ENCODE peak calls at places on chromosomes 12 and 14, in five cellular contexts. One of them, this sample, is unnamed.

GRCh38 chr14:103259184-103259583 is 74.9 kb upstream of the EIF5 start:
- DNase-seq in glutamatergic neuron: no peak
- DNase-seq in activated naive CD8-positive, alpha-beta T cell treated with anti-CD3 and anti-CD28 coated beads, Interleukin-2, amount 50 U/mL, for 24 hours: no peak
- DNase-seq in activated CD8-positive, alpha-beta T cell treated with anti-CD3 and anti-CD28 coated beads, Interleukin-2, amount 10 ng/mL, durations not matched to agents 7 days and 5 days: no peak
- DNase-seq in mesendoderm: no peak
- DNase-seq in this sample: no peak

GRCh38 chr12:118900954-118901353 is 80.4 kb upstream of the SRRM4 start:
- DNase-seq in glutamatergic neuron: no peak
- DNase-seq in activated CD8-positive, alpha-beta T cell treated with anti-CD3 and anti-CD28 coated beads, Interleukin-2, amount 10 ng/mL, durations not matched to agents 7 days and 5 days: no peak
- DNase-seq in activated naive CD8-positive, alpha-beta T cell treated with anti-CD3 and anti-CD28 coated beads, Interleukin-2, amount 50 U/mL, for 24 hours: no peak
- DNase-seq in mesendoderm: no peak
- DNase-seq in this sample: no peak

GRCh38 chr12:22130671-22131070 is 84.7 kb downstream of the CMAS start:
- DNase-seq in activated naive CD8-positive, alpha-beta T cell treated with anti-CD3 and anti-CD28 coated beads, Interleukin-2, amount 50 U/mL, for 24 hours: no peak
- DNase-seq in activated CD8-positive, alpha-beta T cell treated with anti-CD3 and anti-CD28 coated beads, Interleukin-2, amount 10 ng/mL, durations not matched to agents 7 days and 5 days: no peak
- DNase-seq in mesendoderm: peak; percentile 11
- DNase-seq in glutamatergic neuron: no peak
- DNase-seq in this sample: no peak

GRCh38 chr14:64434528-64434927 is 30.8 kb upstream of the AKAP5 start:
- DNase-seq in glutamatergic neuron: no peak
- DNase-seq in activated CD8-positive, alpha-beta T cell treated with anti-CD3 and anti-CD28 coated beads, Interleukin-2, amount 10 ng/mL, durations not matched to agents 7 days and 5 days: no peak
- DNase-seq in activated naive CD8-positive, alpha-beta T cell treated with anti-CD3 and anti-CD28 coated beads, Interleukin-2, amount 50 U/mL, for 24 hours: no peak
- DNase-seq in mesendoderm: no peak
- DNase-seq in this sample: no peak

GRCh38 chr14:51304956-51305355 is 64.9 kb downstream of the TMX1 start:
- DNase-seq in mesendoderm: no peak
- DNase-seq in activated CD8-positive, alpha-beta T cell treated with anti-CD3 and anti-CD28 coated beads, Interleukin-2, amount 10 ng/mL, durations not matched to agents 7 days and 5 days: no peak
- DNase-seq in glutamatergic neuron: no peak
- DNase-seq in activated naive CD8-positive, alpha-beta T cell treated with anti-CD3 and anti-CD28 coated beads, Interleukin-2, amount 50 U/mL, for 24 hours: peak; percentile 15
- DNase-seq in this sample: peak; percentile 72

GRCh38 chr12:45273717-45274271 is 57.9 kb downstream of the ANO6 start:
- DNase-seq in activated CD8-positive, alpha-beta T cell treated with anti-CD3 and anti-CD28 coated beads, Interleukin-2, amount 10 ng/mL, durations not matched to agents 7 days and 5 days: no peak
- DNase-seq in glutamatergic neuron: no peak
- DNase-seq in mesendoderm: peak; percentile 91
- DNase-seq in activated naive CD8-positive, alpha-beta T cell treated with anti-CD3 and anti-CD28 coated beads, Interleukin-2, amount 50 U/mL, for 24 hours: no peak
- DNase-seq in this sample: no peak

GRCh38 chr12:111175404-111175803 is 193.5 kb downstream of the PHETA1 start:
- DNase-seq in glutamatergic neuron: no peak
- DNase-seq in activated CD8-positive, alpha-beta T cell treated with anti-CD3 and anti-CD28 coated beads, Interleukin-2, amount 10 ng/mL, durations not matched to agents 7 days and 5 days: no peak
- DNase-seq in mesendoderm: no peak
- DNase-seq in activated naive CD8-positive, alpha-beta T cell treated with anti-CD3 and anti-CD28 coated beads, Interleukin-2, amount 50 U/mL, for 24 hours: no peak
- DNase-seq in this sample: no peak

GRCh38 chr12:69423037-69423905 is 46.9 kb upstream of the FRS2 start:
- DNase-seq in glutamatergic neuron: no peak
- DNase-seq in activated naive CD8-positive, alpha-beta T cell treated with anti-CD3 and anti-CD28 coated beads, Interleukin-2, amount 50 U/mL, for 24 hours: no peak
- DNase-seq in activated CD8-positive, alpha-beta T cell treated with anti-CD3 and anti-CD28 coated beads, Interleukin-2, amount 10 ng/mL, durations not matched to agents 7 days and 5 days: no peak
- DNase-seq in mesendoderm: no peak
- DNase-seq in this sample: no peak

GRCh38 chr14:94322648-94323570 is at the start of gene SERPINA6:
- DNase-seq in mesendoderm: no peak
- DNase-seq in activated CD8-positive, alpha-beta T cell treated with anti-CD3 and anti-CD28 coated beads, Interleukin-2, amount 10 ng/mL, durations not matched to agents 7 days and 5 days: no peak
- DNase-seq in glutamatergic neuron: no peak
- DNase-seq in activated naive CD8-positive, alpha-beta T cell treated with anti-CD3 and anti-CD28 coated beads, Interleukin-2, amount 50 U/mL, for 24 hours: no peak
- DNase-seq in this sample: peak; percentile 35

GRCh38 chr12:32605326-32606095 is 73.6 kb upstream of the DNM1L start:
- DNase-seq in glutamatergic neuron: no peak
- DNase-seq in activated naive CD8-positive, alpha-beta T cell treated with anti-CD3 and anti-CD28 coated beads, Interleukin-2, amount 50 U/mL, for 24 hours: no peak
- DNase-seq in activated CD8-positive, alpha-beta T cell treated with anti-CD3 and anti-CD28 coated beads, Interleukin-2, amount 10 ng/mL, durations not matched to agents 7 days and 5 days: no peak
- DNase-seq in mesendoderm: peak; percentile 38
- DNase-seq in this sample: no peak

GRCh38 chr14:33484264-33484663 is 466.6 kb downstream of the EGLN3 start:
- DNase-seq in activated naive CD8-positive, alpha-beta T cell treated with anti-CD3 and anti-CD28 coated beads, Interleukin-2, amount 50 U/mL, for 24 hours: no peak
- DNase-seq in mesendoderm: no peak
- DNase-seq in glutamatergic neuron: no peak
- DNase-seq in activated CD8-positive, alpha-beta T cell treated with anti-CD3 and anti-CD28 coated beads, Interleukin-2, amount 10 ng/mL, durations not matched to agents 7 days and 5 days: no peak
- DNase-seq in this sample: no peak

GRCh38 chr12:120247621-120248030 is 17.9 kb downstream of the PXN start:
- DNase-seq in activated CD8-positive, alpha-beta T cell treated with anti-CD3 and anti-CD28 coated beads, Interleukin-2, amount 10 ng/mL, durations not matched to agents 7 days and 5 days: no peak
- DNase-seq in activated naive CD8-positive, alpha-beta T cell treated with anti-CD3 and anti-CD28 coated beads, Interleukin-2, amount 50 U/mL, for 24 hours: no peak
- DNase-seq in glutamatergic neuron: no peak
- DNase-seq in mesendoderm: no peak
- DNase-seq in this sample: no peak

GRCh38 chr12:96258451-96258933 is 64.3 kb downstream of the ELK3 start:
- DNase-seq in activated CD8-positive, alpha-beta T cell treated with anti-CD3 and anti-CD28 coated beads, Interleukin-2, amount 10 ng/mL, durations not matched to agents 7 days and 5 days: peak; percentile 60
- DNase-seq in activated naive CD8-positive, alpha-beta T cell treated with anti-CD3 and anti-CD28 coated beads, Interleukin-2, amount 50 U/mL, for 24 hours: peak; percentile 22
- DNase-seq in mesendoderm: peak; percentile 45
- DNase-seq in glutamatergic neuron: no peak
- DNase-seq in this sample: peak; percentile 65

GRCh38 chr12:67592228-67593011 is 56.1 kb upstream of the DYRK2 start:
- DNase-seq in glutamatergic neuron: no peak
- DNase-seq in activated naive CD8-positive, alpha-beta T cell treated with anti-CD3 and anti-CD28 coated beads, Interleukin-2, amount 50 U/mL, for 24 hours: no peak
- DNase-seq in activated CD8-positive, alpha-beta T cell treated with anti-CD3 and anti-CD28 coated beads, Interleukin-2, amount 10 ng/mL, durations not matched to agents 7 days and 5 days: peak; percentile 53
- DNase-seq in mesendoderm: no peak
- DNase-seq in this sample: peak; percentile 15

GRCh38 chr14:103033744-103034143 is 23.6 kb downstream of the CDC42BPB start:
- DNase-seq in activated CD8-positive, alpha-beta T cell treated with anti-CD3 and anti-CD28 coated beads, Interleukin-2, amount 10 ng/mL, durations not matched to agents 7 days and 5 days: no peak
- DNase-seq in activated naive CD8-positive, alpha-beta T cell treated with anti-CD3 and anti-CD28 coated beads, Interleukin-2, amount 50 U/mL, for 24 hours: no peak
- DNase-seq in mesendoderm: no peak
- DNase-seq in glutamatergic neuron: no peak
- DNase-seq in this sample: no peak

GRCh38 chr12:124277394-124278222 is 17.3 kb upstream of the RFLNA start:
- DNase-seq in mesendoderm: peak; percentile 6
- DNase-seq in glutamatergic neuron: no peak
- DNase-seq in activated CD8-positive, alpha-beta T cell treated with anti-CD3 and anti-CD28 coated beads, Interleukin-2, amount 10 ng/mL, durations not matched to agents 7 days and 5 days: peak; percentile 22
- DNase-seq in activated naive CD8-positive, alpha-beta T cell treated with anti-CD3 and anti-CD28 coated beads, Interleukin-2, amount 50 U/mL, for 24 hours: no peak
- DNase-seq in this sample: no peak

GRCh38 chr14:46306267-46306666 is 345.3 kb downstream of the RPL10L start:
- DNase-seq in mesendoderm: peak; percentile 17
- DNase-seq in activated CD8-positive, alpha-beta T cell treated with anti-CD3 and anti-CD28 coated beads, Interleukin-2, amount 10 ng/mL, durations not matched to agents 7 days and 5 days: no peak
- DNase-seq in activated naive CD8-positive, alpha-beta T cell treated with anti-CD3 and anti-CD28 coated beads, Interleukin-2, amount 50 U/mL, for 24 hours: no peak
- DNase-seq in glutamatergic neuron: no peak
- DNase-seq in this sample: no peak

GRCh38 chr12:66273147-66273546 is 29.1 kb upstream of the HELB start:
- DNase-seq in mesendoderm: no peak
- DNase-seq in activated CD8-positive, alpha-beta T cell treated with anti-CD3 and anti-CD28 coated beads, Interleukin-2, amount 10 ng/mL, durations not matched to agents 7 days and 5 days: no peak
- DNase-seq in glutamatergic neuron: no peak
- DNase-seq in activated naive CD8-positive, alpha-beta T cell treated with anti-CD3 and anti-CD28 coated beads, Interleukin-2, amount 50 U/mL, for 24 hours: no peak
- DNase-seq in this sample: no peak

GRCh38 chr12:111183094-111183493 is 185.8 kb downstream of the PHETA1 start:
- DNase-seq in activated naive CD8-positive, alpha-beta T cell treated with anti-CD3 and anti-CD28 coated beads, Interleukin-2, amount 50 U/mL, for 24 hours: no peak
- DNase-seq in mesendoderm: no peak
- DNase-seq in activated CD8-positive, alpha-beta T cell treated with anti-CD3 and anti-CD28 coated beads, Interleukin-2, amount 10 ng/mL, durations not matched to agents 7 days and 5 days: no peak
- DNase-seq in glutamatergic neuron: no peak
- DNase-seq in this sample: no peak

GRCh38 chr14:71438684-71439083 is 493.5 kb upstream of the RGS6 start:
- DNase-seq in glutamatergic neuron: no peak
- DNase-seq in mesendoderm: no peak
- DNase-seq in activated CD8-positive, alpha-beta T cell treated with anti-CD3 and anti-CD28 coated beads, Interleukin-2, amount 10 ng/mL, durations not matched to agents 7 days and 5 days: no peak
- DNase-seq in activated naive CD8-positive, alpha-beta T cell treated with anti-CD3 and anti-CD28 coated beads, Interleukin-2, amount 50 U/mL, for 24 hours: no peak
- DNase-seq in this sample: no peak

GRCh38 chr14:26835949-26836570 is 238.2 kb upstream of the NOVA1 start:
- DNase-seq in activated CD8-positive, alpha-beta T cell treated with anti-CD3 and anti-CD28 coated beads, Interleukin-2, amount 10 ng/mL, durations not matched to agents 7 days and 5 days: no peak
- DNase-seq in activated naive CD8-positive, alpha-beta T cell treated with anti-CD3 and anti-CD28 coated beads, Interleukin-2, amount 50 U/mL, for 24 hours: no peak
- DNase-seq in mesendoderm: no peak
- DNase-seq in glutamatergic neuron: no peak
- DNase-seq in this sample: no peak

GRCh38 chr12:25925064-25925463 is 33.4 kb upstream of the RASSF8 start:
- DNase-seq in activated naive CD8-positive, alpha-beta T cell treated with anti-CD3 and anti-CD28 coated beads, Interleukin-2, amount 50 U/mL, for 24 hours: no peak
- DNase-seq in mesendoderm: no peak
- DNase-seq in activated CD8-positive, alpha-beta T cell treated with anti-CD3 and anti-CD28 coated beads, Interleukin-2, amount 10 ng/mL, durations not matched to agents 7 days and 5 days: no peak
- DNase-seq in glutamatergic neuron: no peak
- DNase-seq in this sample: no peak

GRCh38 chr12:52203126-52203921 is 11.5 kb upstream of the KRT80 start:
- DNase-seq in activated CD8-positive, alpha-beta T cell treated with anti-CD3 and anti-CD28 coated beads, Interleukin-2, amount 10 ng/mL, durations not matched to agents 7 days and 5 days: peak; percentile 26
- DNase-seq in glutamatergic neuron: peak; percentile 16
- DNase-seq in activated naive CD8-positive, alpha-beta T cell treated with anti-CD3 and anti-CD28 coated beads, Interleukin-2, amount 50 U/mL, for 24 hours: peak; percentile 21
- DNase-seq in mesendoderm: peak; percentile 69
- DNase-seq in this sample: no peak

GRCh38 chr12:119440961-119441360 is 106.4 kb downstream of the CCDC60 start:
- DNase-seq in glutamatergic neuron: no peak
- DNase-seq in activated naive CD8-positive, alpha-beta T cell treated with anti-CD3 and anti-CD28 coated beads, Interleukin-2, amount 50 U/mL, for 24 hours: no peak
- DNase-seq in mesendoderm: no peak
- DNase-seq in activated CD8-positive, alpha-beta T cell treated with anti-CD3 and anti-CD28 coated beads, Interleukin-2, amount 10 ng/mL, durations not matched to agents 7 days and 5 days: no peak
- DNase-seq in this sample: no peak

GRCh38 chr12:19298837-19299605 is 140.3 kb upstream of the AEBP2 start:
- DNase-seq in activated naive CD8-positive, alpha-beta T cell treated with anti-CD3 and anti-CD28 coated beads, Interleukin-2, amount 50 U/mL, for 24 hours: no peak
- DNase-seq in glutamatergic neuron: no peak
- DNase-seq in activated CD8-positive, alpha-beta T cell treated with anti-CD3 and anti-CD28 coated beads, Interleukin-2, amount 10 ng/mL, durations not matched to agents 7 days and 5 days: no peak
- DNase-seq in mesendoderm: peak; percentile 26
- DNase-seq in this sample: no peak

GRCh38 chr14:104978774-104979691 is 859 bp upstream of the AHNAK2 start:
- DNase-seq in mesendoderm: no peak
- DNase-seq in glutamatergic neuron: no peak
- DNase-seq in activated CD8-positive, alpha-beta T cell treated with anti-CD3 and anti-CD28 coated beads, Interleukin-2, amount 10 ng/mL, durations not matched to agents 7 days and 5 days: no peak
- DNase-seq in activated naive CD8-positive, alpha-beta T cell treated with anti-CD3 and anti-CD28 coated beads, Interleukin-2, amount 50 U/mL, for 24 hours: no peak
- DNase-seq in this sample: no peak

GRCh38 chr14:90513151-90514014 is 116.6 kb downstream of the CALM1 start:
- DNase-seq in activated naive CD8-positive, alpha-beta T cell treated with anti-CD3 and anti-CD28 coated beads, Interleukin-2, amount 50 U/mL, for 24 hours: no peak
- DNase-seq in activated CD8-positive, alpha-beta T cell treated with anti-CD3 and anti-CD28 coated beads, Interleukin-2, amount 10 ng/mL, durations not matched to agents 7 days and 5 days: no peak
- DNase-seq in mesendoderm: peak; percentile 63
- DNase-seq in glutamatergic neuron: peak; percentile 29
- DNase-seq in this sample: no peak

GRCh38 chr12:51823875-51824565 is 24.5 kb downstream of the FIGNL2 start:
- DNase-seq in glutamatergic neuron: no peak
- DNase-seq in activated naive CD8-positive, alpha-beta T cell treated with anti-CD3 and anti-CD28 coated beads, Interleukin-2, amount 50 U/mL, for 24 hours: no peak
- DNase-seq in mesendoderm: peak; percentile 83
- DNase-seq in activated CD8-positive, alpha-beta T cell treated with anti-CD3 and anti-CD28 coated beads, Interleukin-2, amount 10 ng/mL, durations not matched to agents 7 days and 5 days: peak; percentile 41
- DNase-seq in this sample: no peak

GRCh38 chr12:79927772-79928474 is 7.0 kb downstream of the PPP1R12A start:
- DNase-seq in activated naive CD8-positive, alpha-beta T cell treated with anti-CD3 and anti-CD28 coated beads, Interleukin-2, amount 50 U/mL, for 24 hours: peak; percentile 39
- DNase-seq in mesendoderm: no peak
- DNase-seq in glutamatergic neuron: no peak
- DNase-seq in activated CD8-positive, alpha-beta T cell treated with anti-CD3 and anti-CD28 coated beads, Interleukin-2, amount 10 ng/mL, durations not matched to agents 7 days and 5 days: peak; percentile 73
- DNase-seq in this sample: no peak

GRCh38 chr12:14774944-14775651 is 28.2 kb downstream of the WBP11 start:
- DNase-seq in glutamatergic neuron: peak; percentile 29
- DNase-seq in activated CD8-positive, alpha-beta T cell treated with anti-CD3 and anti-CD28 coated beads, Interleukin-2, amount 10 ng/mL, durations not matched to agents 7 days and 5 days: peak; percentile 45
- DNase-seq in mesendoderm: peak; percentile 42
- DNase-seq in activated naive CD8-positive, alpha-beta T cell treated with anti-CD3 and anti-CD28 coated beads, Interleukin-2, amount 50 U/mL, for 24 hours: peak; percentile 28
- DNase-seq in this sample: no peak

GRCh38 chr12:8676651-8677050 is 14.0 kb upstream of the MFAP5 start:
- DNase-seq in activated CD8-positive, alpha-beta T cell treated with anti-CD3 and anti-CD28 coated beads, Interleukin-2, amount 10 ng/mL, durations not matched to agents 7 days and 5 days: no peak
- DNase-seq in activated naive CD8-positive, alpha-beta T cell treated with anti-CD3 and anti-CD28 coated beads, Interleukin-2, amount 50 U/mL, for 24 hours: no peak
- DNase-seq in mesendoderm: no peak
- DNase-seq in glutamatergic neuron: no peak
- DNase-seq in this sample: no peak

GRCh38 chr14:69093551-69094421 is 59.1 kb downstream of the DCAF5 start:
- DNase-seq in glutamatergic neuron: no peak
- DNase-seq in mesendoderm: peak; percentile 92
- DNase-seq in activated CD8-positive, alpha-beta T cell treated with anti-CD3 and anti-CD28 coated beads, Interleukin-2, amount 10 ng/mL, durations not matched to agents 7 days and 5 days: no peak
- DNase-seq in activated naive CD8-positive, alpha-beta T cell treated with anti-CD3 and anti-CD28 coated beads, Interleukin-2, amount 50 U/mL, for 24 hours: no peak
- DNase-seq in this sample: peak; percentile 40

GRCh38 chr12:67068773-67069450 is 200.2 kb upstream of the CAND1 start:
- DNase-seq in mesendoderm: peak; percentile 86
- DNase-seq in activated naive CD8-positive, alpha-beta T cell treated with anti-CD3 and anti-CD28 coated beads, Interleukin-2, amount 50 U/mL, for 24 hours: peak; percentile 42
- DNase-seq in glutamatergic neuron: peak; percentile 70
- DNase-seq in activated CD8-positive, alpha-beta T cell treated with anti-CD3 and anti-CD28 coated beads, Interleukin-2, amount 10 ng/mL, durations not matched to agents 7 days and 5 days: peak; percentile 50
- DNase-seq in this sample: no peak

GRCh38 chr12:118136559-118137003 is 657 bp downstream of the PEBP1 start:
- DNase-seq in mesendoderm: peak; percentile 71
- DNase-seq in activated naive CD8-positive, alpha-beta T cell treated with anti-CD3 and anti-CD28 coated beads, Interleukin-2, amount 50 U/mL, for 24 hours: peak; percentile 50
- DNase-seq in activated CD8-positive, alpha-beta T cell treated with anti-CD3 and anti-CD28 coated beads, Interleukin-2, amount 10 ng/mL, durations not matched to agents 7 days and 5 days: peak; percentile 50
- DNase-seq in glutamatergic neuron: peak; percentile 55
- DNase-seq in this sample: no peak

GRCh38 chr14:41570415-41571155 is 36.1 kb upstream of the LRFN5 start:
- DNase-seq in mesendoderm: no peak
- DNase-seq in activated naive CD8-positive, alpha-beta T cell treated with anti-CD3 and anti-CD28 coated beads, Interleukin-2, amount 50 U/mL, for 24 hours: no peak
- DNase-seq in glutamatergic neuron: no peak
- DNase-seq in activated CD8-positive, alpha-beta T cell treated with anti-CD3 and anti-CD28 coated beads, Interleukin-2, amount 10 ng/mL, durations not matched to agents 7 days and 5 days: no peak
- DNase-seq in this sample: no peak

GRCh38 chr12:51183816-51184215 is 10.9 kb upstream of the TFCP2 start:
- DNase-seq in activated naive CD8-positive, alpha-beta T cell treated with anti-CD3 and anti-CD28 coated beads, Interleukin-2, amount 50 U/mL, for 24 hours: no peak
- DNase-seq in activated CD8-positive, alpha-beta T cell treated with anti-CD3 and anti-CD28 coated beads, Interleukin-2, amount 10 ng/mL, durations not matched to agents 7 days and 5 days: no peak
- DNase-seq in glutamatergic neuron: no peak
- DNase-seq in mesendoderm: no peak
- DNase-seq in this sample: no peak

GRCh38 chr12:94954029-94954685 is 49.3 kb downstream of the NDUFA12 start:
- DNase-seq in activated naive CD8-positive, alpha-beta T cell treated with anti-CD3 and anti-CD28 coated beads, Interleukin-2, amount 50 U/mL, for 24 hours: no peak
- DNase-seq in activated CD8-positive, alpha-beta T cell treated with anti-CD3 and anti-CD28 coated beads, Interleukin-2, amount 10 ng/mL, durations not matched to agents 7 days and 5 days: no peak
- DNase-seq in mesendoderm: no peak
- DNase-seq in glutamatergic neuron: no peak
- DNase-seq in this sample: no peak

GRCh38 chr14:20195911-20196310 is 5.2 kb downstream of the OR11G2 start:
- DNase-seq in activated naive CD8-positive, alpha-beta T cell treated with anti-CD3 and anti-CD28 coated beads, Interleukin-2, amount 50 U/mL, for 24 hours: no peak
- DNase-seq in glutamatergic neuron: no peak
- DNase-seq in mesendoderm: no peak
- DNase-seq in activated CD8-positive, alpha-beta T cell treated with anti-CD3 and anti-CD28 coated beads, Interleukin-2, amount 10 ng/mL, durations not matched to agents 7 days and 5 days: no peak
- DNase-seq in this sample: no peak